ENCODE peak calls at places on chromosome 7, in six cellular contexts. O is GM12878, C is HCT116, U is HepG2, M is H1, J is K562. A is an unnamed sample.

GRCh38 chr7:86963599-86964230 is 95.7 kb downstream of the ELAPOR2 start:
- DNase-seq in C (no peak), J (no peak), O (no peak), U (no peak), M (no peak), A (no peak)

GRCh38 chr7:53050433-53050832 is 15.0 kb downstream of the POM121L12 start:
- DNase-seq in J (no peak), U (no peak), O (no peak), C (no peak), M (no peak), A (no peak)

GRCh38 chr7:81161459-81162075 is 242.7 kb upstream of the SEMA3C start:
- DNase-seq in O (no peak), J (peak; percentile 32), C (peak; percentile 75), M (no peak), U (peak; percentile 65), A (peak; percentile 98)

GRCh38 chr7:27171636-27172387 is 2.3 kb downstream of the HOXA10 start:
- DNase-seq in O (no peak), M (no peak), J (no peak), C (no peak), U (no peak), A (no peak)

GRCh38 chr7:130918129-130919052 is 184.4 kb upstream of the KLF14 start:
- DNase-seq in M (no peak), C (no peak), U (no peak), O (no peak), J (no peak), A (peak; percentile 53)

GRCh38 chr7:55055479-55055878 is 36.7 kb downstream of the EGFR start:
- DNase-seq in M (no peak), J (no peak), O (no peak), C (no peak), U (no peak), A (peak; percentile 92)

GRCh38 chr7:124152859-124153692 is 120.2 kb upstream of the TMEM229A start:
- DNase-seq in C (peak; percentile 47), M (peak; percentile 33), O (no peak), J (no peak), U (peak; percentile 27), A (peak; percentile 66)

GRCh38 chr7:116772423-116772852 is 89.9 kb upstream of the CAPZA2 start:
- DNase-seq in U (peak; percentile 87), C (peak; percentile 77), M (no peak), O (no peak), J (no peak), A (peak; percentile 84)

GRCh38 chr7:152512711-152513110 is 76.9 kb upstream of the KMT2C start:
- DNase-seq in O (no peak), M (no peak), C (no peak), J (no peak), U (no peak), A (no peak)

GRCh38 chr7:26078437-26079362 is 73.3 kb upstream of the NFE2L3 start:
- DNase-seq in M (peak; percentile 36), J (peak; percentile 23), C (peak; percentile 41), U (peak; percentile 57), O (peak; percentile 36), A (no peak)

GRCh38 chr7:90271753-90272152 is 26.8 kb downstream of the CFAP69 start:
- DNase-seq in J (no peak), O (no peak), U (peak; percentile 59), C (no peak), M (no peak), A (peak; percentile 73)

GRCh38 chr7:129434846-129435318 is 650 bp downstream of the STRIP2 start:
- DNase-seq in J (peak; percentile 65), O (no peak), C (no peak), M (no peak), U (peak; percentile 2), A (peak; percentile 14)

GRCh38 chr7:117098457-117098856 is 145.2 kb downstream of the ST7 start:
- DNase-seq in C (no peak), M (no peak), J (no peak), O (no peak), U (no peak), A (peak; percentile 99)

GRCh38 chr7:154426778-154427177 is 374.6 kb downstream of the DPP6 start:
- DNase-seq in O (no peak), J (no peak), C (no peak), U (no peak), M (no peak), A (no peak)

GRCh38 chr7:90387470-90388240 is 15.6 kb upstream of the CLDN12 start:
- DNase-seq in O (no peak), M (no peak), J (no peak), C (no peak), U (no peak), A (peak; percentile 22)

GRCh38 chr7:1227814-1228534 is 4.7 kb upstream of the UNCX start:
- DNase-seq in O (no peak), C (no peak), J (no peak), M (peak; percentile 57), U (no peak), A (no peak)

GRCh38 chr7:141999219-141999618 is 3.5 kb downstream of the MGAM start:
- DNase-seq in J (no peak), O (no peak), C (no peak), U (no peak), M (no peak), A (no peak)

GRCh38 chr7:149778696-149779501 is 5.5 kb upstream of the ZNF467 start:
- DNase-seq in U (no peak), J (no peak), C (no peak), O (no peak), M (no peak), A (no peak)

GRCh38 chr7:36970551-36971514 is 246.5 kb upstream of the AOAH start:
- DNase-seq in U (peak; percentile 16), O (no peak), J (no peak), M (no peak), C (no peak), A (no peak)

GRCh38 chr7:7923818-7924217 is 44.8 kb upstream of the GLCCI1 start:
- DNase-seq in J (no peak), C (no peak), U (no peak), M (no peak), O (no peak), A (no peak)

GRCh38 chr7:70384891-70385290 is 747.1 kb upstream of the GALNT17 start:
- DNase-seq in M (no peak), O (no peak), J (no peak), C (no peak), U (no peak), A (peak; percentile 11)

GRCh38 chr7:86930554-86931307 is 128.7 kb downstream of the ELAPOR2 start:
- DNase-seq in O (no peak), U (no peak), M (no peak), J (no peak), C (no peak), A (no peak)

GRCh38 chr7:24059775-24060174 is 224.2 kb upstream of the NPY start:
- DNase-seq in U (no peak), C (no peak), O (no peak), J (no peak), M (no peak), A (no peak)

GRCh38 chr7:94303736-94304135 is 91.0 kb upstream of the COL1A2 start:
- DNase-seq in M (no peak), C (no peak), U (no peak), O (no peak), J (no peak), A (peak; percentile 84)

GRCh38 chr7:107201795-107202450 is 33.1 kb downstream of the HBP1 start:
- DNase-seq in O (no peak), U (peak; percentile 27), C (peak; percentile 23), J (peak; percentile 61), M (peak; percentile 19), A (peak; percentile 18)

GRCh38 chr7:135715673-135716072 is 12.3 kb downstream of the SLC13A4 start:
- DNase-seq in U (no peak), C (no peak), O (no peak), J (no peak), M (no peak), A (no peak)

GRCh38 chr7:50341709-50342108 is 37.2 kb downstream of the IKZF1 start:
- DNase-seq in O (no peak), J (no peak), M (no peak), U (no peak), C (no peak), A (no peak)

GRCh38 chr7:30285531-30286284 is 1.3 kb downstream of the ZNRF2 start:
- DNase-seq in M (no peak), O (no peak), C (no peak), U (peak; percentile 34), J (no peak), A (peak; percentile 46)
- H2AFZ ChIP-seq in M (peak overlapping the region; percentile 20), O (peak overlapping the region; percentile 54), C (no peak overlapping the region), U (no peak overlapping the region), J (peak overlapping the region; percentile 76), A (peak overlapping the region; percentile 72)

DNA sequence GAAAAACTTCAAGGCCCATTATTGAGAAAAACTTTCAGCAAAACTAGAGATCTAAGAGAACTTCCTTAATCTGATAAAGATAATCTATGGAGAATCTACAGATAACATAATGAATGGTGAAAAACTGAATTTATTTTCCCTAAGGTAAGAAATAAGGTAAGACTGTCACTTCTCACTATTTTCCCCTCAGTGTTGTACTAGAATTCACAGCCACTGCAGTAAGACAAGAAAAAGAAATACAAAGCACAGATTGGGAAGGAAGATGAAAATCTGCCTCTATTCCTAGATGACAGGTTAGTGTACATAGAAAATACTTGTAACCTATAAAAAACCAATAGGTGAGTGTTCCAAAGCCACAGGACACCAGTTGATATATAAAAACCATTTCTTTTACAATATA is 220.7 kb upstream of the SHH start:
- DNase-seq in M (no peak), O (no peak), U (no peak), J (no peak), C (no peak), A (no peak)
- TF ChIP-seq CEBPB in M (no peak), O (no peak), U (no peak), J (no peak), C (no peak), A (no peak)

GRCh38 chr7:41584746-41585145 is 118.1 kb downstream of the INHBA start:
- DNase-seq in C (no peak), M (no peak), U (no peak), O (no peak), J (no peak), A (peak; percentile 35)

GRCh38 chr7:41579961-41580935 is 122.6 kb downstream of the INHBA start:
- DNase-seq in O (no peak), J (no peak), C (no peak), U (no peak), M (no peak), A (peak; percentile 96)

GRCh38 chr7:41582116-41582515 is 120.8 kb downstream of the INHBA start:
- DNase-seq in C (no peak), J (no peak), O (no peak), M (no peak), U (no peak), A (peak; percentile 36)

GRCh38 chr7:41578700-41579099 is 124.2 kb downstream of the INHBA start:
- DNase-seq in J (no peak), O (no peak), M (no peak), C (no peak), U (no peak), A (no peak)

GRCh38 chr7:41581041-41581440 is 121.8 kb downstream of the INHBA start:
- DNase-seq in U (no peak), M (no peak), C (no peak), O (no peak), J (no peak), A (no peak)
- H2AFZ ChIP-seq in U (no peak overlapping the region), M (no peak overlapping the region), C (no peak overlapping the region), O (no peak overlapping the region), J (no peak overlapping the region), A (no peak overlapping the region)

DNA sequence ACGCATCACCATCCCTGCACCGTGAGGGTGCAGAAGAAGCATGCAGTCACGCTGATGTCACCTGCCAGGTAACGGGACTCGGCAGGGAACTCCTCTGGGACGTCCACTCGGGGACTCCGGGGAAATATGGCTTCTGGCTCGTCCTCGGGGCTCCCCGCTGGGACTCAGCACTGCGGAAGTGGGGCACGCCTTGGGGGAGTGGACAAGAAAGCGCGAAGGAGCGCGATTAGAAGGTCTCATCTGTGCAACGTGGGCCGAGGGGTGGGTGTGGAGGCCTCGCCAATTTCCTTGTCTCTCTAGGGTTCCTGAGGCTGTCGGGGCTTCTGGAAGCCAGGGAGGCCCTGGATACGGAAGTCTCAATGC is 949 bp downstream of the ANKMY2 start:
- DNase-seq in J (peak; percentile 62), U (peak; percentile 9), O (no peak), C (no peak), M (no peak), A (peak; percentile 47)
- TF ChIP-seq CEBPB in J (no peak), U (no peak), O (no peak), C (no peak), M (no peak), A (no peak)